ENCODE peak calls at places on chromosomes 16 and 17, in six cellular contexts. One of them, this sample, is unnamed.

GRCh38 chr16:57774886-57775285 is 27.4 kb downstream of the KIFC3 start:
- DNase-seq in GM04504: no peak
- DNase-seq in AG09309: no peak
- DNase-seq in RWPE1: no peak
- DNase-seq in fibroblast of the aortic adventitia: no peak
- DNase-seq in heart right ventricle: no peak
- DNase-seq in this sample: no peak

GRCh38 chr16:88618182-88618955 is 20.0 kb upstream of the IL17C start:
- DNase-seq in heart right ventricle: no peak
- DNase-seq in RWPE1: no peak
- DNase-seq in GM04504: no peak
- DNase-seq in AG09309: no peak
- DNase-seq in fibroblast of the aortic adventitia: no peak
- DNase-seq in this sample: no peak

GRCh38 chr17:67491009-67491677 is 114.1 kb downstream of the PITPNC1 start:
- DNase-seq in AG09309: peak
- DNase-seq in RWPE1: peak
- DNase-seq in fibroblast of the aortic adventitia: peak
- DNase-seq in heart right ventricle: peak
- DNase-seq in GM04504: peak
- DNase-seq in this sample: peak

GRCh38 chr16:11155284-11155806 is 100.7 kb downstream of the SOCS1 start:
- DNase-seq in heart right ventricle: no peak
- DNase-seq in GM04504: peak
- DNase-seq in RWPE1: no peak
- DNase-seq in AG09309: peak
- DNase-seq in fibroblast of the aortic adventitia: peak
- DNase-seq in this sample: no peak

GRCh38 chr16:9836118-9836736 is 346.0 kb downstream of the GRIN2A start:
- DNase-seq in fibroblast of the aortic adventitia: peak
- DNase-seq in AG09309: no peak
- DNase-seq in GM04504: no peak
- DNase-seq in heart right ventricle: no peak
- DNase-seq in RWPE1: peak
- DNase-seq in this sample: no peak

GRCh38 chr17:41492351-41492750 is 2.6 kb upstream of the KRT36 start:
- DNase-seq in AG09309: no peak
- DNase-seq in RWPE1: no peak
- DNase-seq in GM04504: no peak
- DNase-seq in fibroblast of the aortic adventitia: peak
- DNase-seq in heart right ventricle: no peak
- DNase-seq in this sample: no peak

GRCh38 chr17:48542114-48542955 is 2.6 kb downstream of the HOXB2 start:
- DNase-seq in RWPE1: no peak
- DNase-seq in fibroblast of the aortic adventitia: no peak
- DNase-seq in GM04504: no peak
- DNase-seq in heart right ventricle: peak
- DNase-seq in AG09309: no peak
- DNase-seq in this sample: no peak

GRCh38 chr17:14205992-14206461 is 30.6 kb downstream of the CDRT15 start:
- DNase-seq in fibroblast of the aortic adventitia: no peak
- DNase-seq in AG09309: no peak
- DNase-seq in GM04504: no peak
- DNase-seq in heart right ventricle: peak
- DNase-seq in RWPE1: peak
- DNase-seq in this sample: no peak

GRCh38 chr17:78338860-78339259 is 21.0 kb downstream of the SOCS3 start:
- DNase-seq in RWPE1: peak
- DNase-seq in AG09309: no peak
- DNase-seq in GM04504: no peak
- DNase-seq in heart right ventricle: no peak
- DNase-seq in fibroblast of the aortic adventitia: no peak
- DNase-seq in this sample: no peak

GRCh38 chr17:8163978-8164814 is 1.4 kb upstream of the VAMP2 start:
- DNase-seq in RWPE1: no peak
- DNase-seq in fibroblast of the aortic adventitia: peak
- DNase-seq in heart right ventricle: peak
- DNase-seq in AG09309: no peak
- DNase-seq in GM04504: peak
- DNase-seq in this sample: no peak

GRCh38 chr16:23121024-23121423 is 28.2 kb downstream of the USP31 start:
- DNase-seq in RWPE1: no peak
- DNase-seq in heart right ventricle: no peak
- DNase-seq in GM04504: no peak
- DNase-seq in fibroblast of the aortic adventitia: peak
- DNase-seq in AG09309: no peak
- DNase-seq in this sample: no peak

GRCh38 chr17:8318536-8318935 is 8.5 kb downstream of the ARHGEF15 start:
- DNase-seq in GM04504: no peak
- DNase-seq in RWPE1: no peak
- DNase-seq in AG09309: no peak
- DNase-seq in fibroblast of the aortic adventitia: no peak
- DNase-seq in heart right ventricle: no peak
- DNase-seq in this sample: no peak

This sample was measured in GM04503.